ENCODE peak calls at places on chromosome 20, in four cellular contexts. One of them, this sample, is unnamed. For H3K4me1, the result is how much of the 10 kb centered on the place peaks cover.

GRCh38 chr20:1503564-1504227 is 12.5 kb upstream of the SIRPB2 start:
- DNase-seq in IMR-90: peak
- DNase-seq in HCT116: peak
- DNase-seq in spleen: peak
- DNase-seq in this sample: peak

GRCh38 chr20:57040924-57041323 is 225.5 kb downstream of the BMP7 start:
- DNase-seq in IMR-90: peak
- DNase-seq in HCT116: no peak
- DNase-seq in spleen: no peak
- DNase-seq in this sample: no peak

GRCh38 chr20:15146948-15147347 is 809.5 kb upstream of the FLRT3 start:
- DNase-seq in IMR-90: no peak
- DNase-seq in HCT116: no peak
- DNase-seq in spleen: no peak
- DNase-seq in this sample: no peak

GRCh38 chr20:21570285-21570992 is 56.6 kb upstream of the NKX2-2 start:
- DNase-seq in IMR-90: no peak
- DNase-seq in HCT116: no peak
- DNase-seq in spleen: no peak
- DNase-seq in this sample: no peak

GRCh38 chr20:17992224-17992637 is 23.4 kb downstream of the MGME1 start:
- DNase-seq in IMR-90: no peak
- DNase-seq in HCT116: no peak
- DNase-seq in spleen: no peak
- DNase-seq in this sample: no peak

GRCh38 chr20:33656783-33657703 is 5.1 kb upstream of the C20orf144 start:
- DNase-seq in IMR-90: no peak
- DNase-seq in HCT116: no peak
- DNase-seq in spleen: peak
- DNase-seq in this sample: no peak

GRCh38 chr20:46357030-46357514 is 48.8 kb upstream of the CDH22 start:
- DNase-seq in IMR-90: no peak
- DNase-seq in HCT116: no peak
- DNase-seq in spleen: peak
- DNase-seq in this sample: peak

GRCh38 chr20:63943007-63943807 is 13.0 kb downstream of the UCKL1 start:
- DNase-seq in IMR-90: no peak
- DNase-seq in HCT116: no peak
- DNase-seq in spleen: peak
- DNase-seq in this sample: peak

GRCh38 chr20:56469077-56469449 is 636 bp downstream of the RTF2 start:
- DNase-seq in IMR-90: no peak
- DNase-seq in HCT116: no peak
- DNase-seq in spleen: no peak
- DNase-seq in this sample: no peak

GRCh38 chr20:57242414-57242813 is 24.0 kb downstream of the BMP7 start:
- DNase-seq in IMR-90: no peak
- DNase-seq in HCT116: no peak
- DNase-seq in spleen: no peak
- DNase-seq in this sample: no peak

GRCh38 chr20:32203556-32204484 is 3.7 kb downstream of the PLAGL2 start:
- DNase-seq in IMR-90: no peak
- DNase-seq in HCT116: no peak
- DNase-seq in spleen: no peak
- DNase-seq in this sample: no peak

GRCh38 chr20:23138226-23138625 is 52.1 kb upstream of the CD93 start:
- DNase-seq in IMR-90: no peak
- DNase-seq in HCT116: no peak
- DNase-seq in spleen: no peak
- DNase-seq in this sample: no peak

GRCh38 chr20:32440069-32440757 is 82.1 kb downstream of the ASXL1 start:
- DNase-seq in IMR-90: no peak
- DNase-seq in HCT116: no peak
- DNase-seq in spleen: no peak
- DNase-seq in this sample: no peak

GRCh38 chr20:18138639-18139583 is 1.2 kb downstream of the KAT14 start:
- DNase-seq in IMR-90: no peak
- DNase-seq in HCT116: no peak
- DNase-seq in spleen: no peak
- DNase-seq in this sample: no peak

GRCh38 chr20:60261323-60261722 is 303.1 kb downstream of the CDH26 start:
- DNase-seq in IMR-90: no peak
- DNase-seq in HCT116: no peak
- DNase-seq in spleen: no peak
- DNase-seq in this sample: no peak

GRCh38 chr20:24701668-24702067 is 232.2 kb downstream of the SYNDIG1 start:
- DNase-seq in IMR-90: no peak
- DNase-seq in HCT116: no peak
- DNase-seq in spleen: no peak
- DNase-seq in this sample: no peak

GRCh38 chr20:32204485-32205115 is 2.9 kb downstream of the PLAGL2 start:
- DNase-seq in IMR-90: no peak
- DNase-seq in HCT116: no peak
- DNase-seq in spleen: no peak
- DNase-seq in this sample: no peak

GRCh38 chr20:56380375-56380774 is 11.6 kb downstream of the AURKA start:
- DNase-seq in IMR-90: peak
- DNase-seq in HCT116: no peak
- DNase-seq in spleen: no peak
- DNase-seq in this sample: no peak

GRCh38 chr20:57124346-57124745 is 142.1 kb downstream of the BMP7 start:
- DNase-seq in IMR-90: no peak
- DNase-seq in HCT116: no peak
- DNase-seq in spleen: no peak
- DNase-seq in this sample: no peak

GRCh38 chr20:24650091-24650490 is 180.7 kb downstream of the SYNDIG1 start:
- DNase-seq in IMR-90: peak
- DNase-seq in HCT116: no peak
- DNase-seq in spleen: peak
- DNase-seq in this sample: no peak

GRCh38 chr20:17859616-17860232 is 108.9 kb downstream of the SNX5 start:
- DNase-seq in IMR-90: no peak
- DNase-seq in HCT116: no peak
- DNase-seq in spleen: peak
- DNase-seq in this sample: peak

GRCh38 chr20:51498765-51499540 is 43.6 kb downstream of the NFATC2 start:
- DNase-seq in IMR-90: no peak
- DNase-seq in HCT116: no peak
- DNase-seq in spleen: peak
- DNase-seq in this sample: no peak

GRCh38 chr20:58020656-58021454 is 207.6 kb downstream of the ANKRD60 start:
- DNase-seq in IMR-90: no peak
- DNase-seq in HCT116: no peak
- DNase-seq in spleen: peak
- DNase-seq in this sample: no peak

GRCh38 chr20:36352843-36353553 is 46.9 kb downstream of the DLGAP4 start:
- DNase-seq in IMR-90: no peak
- DNase-seq in HCT116: no peak
- DNase-seq in spleen: no peak
- DNase-seq in this sample: no peak
- TF ChIP-seq CTCF in IMR-90: no peak
- TF ChIP-seq CTCF in HCT116: no peak
- TF ChIP-seq CTCF in spleen: no peak
- TF ChIP-seq CTCF in this sample: no peak

DNA sequence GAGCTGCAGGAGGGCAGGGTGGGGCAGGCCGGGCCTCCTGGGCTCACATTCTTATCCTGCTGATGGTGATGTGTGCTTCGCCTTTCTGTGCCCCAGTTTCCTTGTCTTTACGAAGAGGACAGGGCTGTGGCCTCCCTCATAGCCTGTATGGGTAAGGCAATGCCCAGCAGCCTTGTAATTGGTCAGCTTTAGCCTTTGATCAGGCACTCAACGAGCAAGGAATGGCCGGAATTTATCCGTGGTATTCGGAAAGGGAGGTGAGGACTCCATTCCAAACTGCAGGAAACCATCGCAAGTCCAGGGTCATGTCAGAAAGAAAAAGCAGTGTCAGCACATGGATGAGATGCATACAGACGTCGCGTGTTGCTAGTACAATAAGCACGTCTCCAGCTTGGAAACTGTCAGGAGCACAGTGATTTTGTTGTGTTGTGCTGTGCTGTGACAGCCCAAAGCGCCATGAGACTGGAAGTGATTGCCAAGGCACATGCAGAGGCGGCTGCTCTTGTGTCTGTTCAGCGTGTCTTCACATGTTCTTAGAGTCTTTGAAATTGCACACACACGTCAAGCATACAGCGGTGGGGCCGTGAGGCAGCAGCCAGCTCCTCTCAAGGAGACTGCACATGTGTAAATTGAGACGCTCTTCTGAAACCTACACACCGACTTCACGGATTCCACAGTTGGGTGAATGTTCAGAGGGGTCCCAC is 6.1 kb downstream of the SS18L1 start:
- DNase-seq in IMR-90: peak
- DNase-seq in HCT116: no peak
- DNase-seq in spleen: no peak
- DNase-seq in this sample: no peak
- H3K4me1 ChIP-seq in IMR-90: under half
- H3K4me1 ChIP-seq in HCT116: under half
- H3K4me1 ChIP-seq in spleen: half or more
- H3K4me1 ChIP-seq in this sample: under half

GRCh38 chr20:35192071-35192872 is 20.4 kb downstream of the PROCR start:
- DNase-seq in IMR-90: peak
- DNase-seq in HCT116: no peak
- DNase-seq in spleen: no peak
- DNase-seq in this sample: no peak
- TF ChIP-seq POLR2A in IMR-90: no peak
- TF ChIP-seq POLR2A in HCT116: no peak
- TF ChIP-seq POLR2A in spleen: no peak
- TF ChIP-seq POLR2A in this sample: no peak

GRCh38 chr20:39072132-39072531 is 110.0 kb downstream of the DHX35 start:
- DNase-seq in IMR-90: no peak
- DNase-seq in HCT116: no peak
- DNase-seq in spleen: no peak
- DNase-seq in this sample: no peak
- TF ChIP-seq CTCF in IMR-90: no peak
- TF ChIP-seq CTCF in HCT116: no peak
- TF ChIP-seq CTCF in spleen: no peak
- TF ChIP-seq CTCF in this sample: no peak

DNA sequence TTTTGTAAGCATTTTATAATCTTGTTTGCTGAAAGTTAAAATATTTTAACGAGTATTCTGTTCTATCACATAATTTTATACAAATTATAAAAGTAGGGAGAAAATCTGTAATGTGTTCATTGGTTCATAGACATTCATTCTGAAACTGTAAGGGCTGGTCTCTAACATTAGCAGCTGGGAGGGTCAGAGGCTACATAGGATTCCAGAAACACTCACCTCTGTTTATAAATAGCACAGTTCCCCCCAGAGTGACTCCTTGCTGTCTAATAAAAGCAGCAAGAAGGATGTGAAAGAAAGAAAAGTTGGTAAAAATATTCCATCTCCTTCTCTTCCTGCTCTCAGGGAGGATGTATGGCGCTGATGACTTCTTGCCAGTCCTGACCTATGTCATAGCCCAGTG is 25.3 kb upstream of the NAA20 start:
- DNase-seq in IMR-90: peak
- DNase-seq in HCT116: no peak
- DNase-seq in spleen: no peak
- DNase-seq in this sample: no peak
- H3K4me1 ChIP-seq in IMR-90: under half
- H3K4me1 ChIP-seq in HCT116: under half
- H3K4me1 ChIP-seq in spleen: half or more
- H3K4me1 ChIP-seq in this sample: half or more

GRCh38 chr20:43459022-43459942 is 1.6 kb downstream of the SRSF6 start:
- DNase-seq in IMR-90: peak
- DNase-seq in HCT116: no peak
- DNase-seq in spleen: no peak
- DNase-seq in this sample: no peak
- TF ChIP-seq POLR2A in IMR-90: no peak
- TF ChIP-seq POLR2A in HCT116: no peak
- TF ChIP-seq POLR2A in spleen: no peak
- TF ChIP-seq POLR2A in this sample: no peak